ENCODE peak calls at places on chromosomes 6 and 20, in ten cellular contexts. I is lung; N is psoas muscle; G is CD8-positive, alpha-beta T cell; V is lower lobe of right lung; Y is fibroblast of the aortic adventitia; E is left ventricle myocardium inferior; P is lower leg skin; J is fibroblast of pulmonary artery; L is ascending aorta. Z is an unnamed sample.

GRCh38 chr6:141199074-141199473 is 933.7 kb upstream of the GJE1 start:
- DNase-seq in P (no peak), V (no peak), I (no peak), L (no peak), E (no peak), J (no peak), G (no peak), N (no peak), Y (no peak), Z (peak; percentile 83)

GRCh38 chr20:48238781-48239180 is 453.5 kb upstream of the SULF2 start:
- DNase-seq in P (no peak), Y (peak; percentile 5), G (no peak), E (no peak), L (no peak), I (no peak), N (no peak), J (no peak), V (no peak), Z (peak; percentile 15)

GRCh38 chr6:13278184-13278583 is 50.2 kb downstream of the TBC1D7 start:
- DNase-seq in N (no peak), E (no peak), L (no peak), Y (no peak), G (no peak), I (no peak), J (no peak), V (no peak), P (no peak), Z (no peak)

GRCh38 chr6:2970753-2971419 is 481 bp downstream of the SERPINB6 start:
- DNase-seq in L (peak; percentile 90), J (peak; percentile 49), Y (peak; percentile 43), N (peak; percentile 89), P (peak; percentile 95), I (peak; percentile 79), G (peak; percentile 61), V (peak; percentile 91), E (peak; percentile 84), Z (peak; percentile 69)

GRCh38 chr6:105890521-105891244 is 195.5 kb upstream of the PRDM1 start:
- DNase-seq in E (no peak), N (no peak), I (no peak), G (no peak), L (no peak), J (no peak), Y (no peak), V (no peak), P (no peak), Z (no peak)

GRCh38 chr6:170296423-170296745 is 5.5 kb upstream of the DLL1 start:
- DNase-seq in Y (no peak), I (no peak), P (no peak), E (no peak), J (no peak), G (no peak), V (no peak), N (no peak), L (peak; percentile 35), Z (no peak)

GRCh38 chr6:106194949-106195919 is 109.1 kb downstream of the PRDM1 start:
- DNase-seq in G (peak; percentile 22), P (no peak), Y (peak; percentile 76), L (no peak), V (no peak), N (no peak), I (no peak), E (no peak), J (peak; percentile 85), Z (peak; percentile 77)

GRCh38 chr6:40477246-40478126 is 109.7 kb downstream of the LRFN2 start:
- DNase-seq in V (no peak), I (no peak), E (no peak), N (no peak), Y (no peak), G (peak; percentile 24), L (no peak), J (no peak), P (no peak), Z (no peak)

GRCh38 chr6:41452763-41453162 is 93.4 kb upstream of the FOXP4 start:
- DNase-seq in E (no peak), L (no peak), N (no peak), I (no peak), J (no peak), G (no peak), V (no peak), P (no peak), Y (no peak), Z (no peak)

GRCh38 chr6:81987293-81987692 is 234.8 kb upstream of the TENT5A start:
- DNase-seq in N (no peak), J (peak; percentile 36), P (no peak), V (no peak), L (no peak), Y (no peak), G (no peak), I (no peak), E (no peak), Z (no peak)

GRCh38 chr6:140046030-140046632 is 671.7 kb upstream of the CITED2 start:
- DNase-seq in V (no peak), P (no peak), N (no peak), G (no peak), I (no peak), L (no peak), J (no peak), Y (no peak), E (no peak), Z (no peak)

DNA sequence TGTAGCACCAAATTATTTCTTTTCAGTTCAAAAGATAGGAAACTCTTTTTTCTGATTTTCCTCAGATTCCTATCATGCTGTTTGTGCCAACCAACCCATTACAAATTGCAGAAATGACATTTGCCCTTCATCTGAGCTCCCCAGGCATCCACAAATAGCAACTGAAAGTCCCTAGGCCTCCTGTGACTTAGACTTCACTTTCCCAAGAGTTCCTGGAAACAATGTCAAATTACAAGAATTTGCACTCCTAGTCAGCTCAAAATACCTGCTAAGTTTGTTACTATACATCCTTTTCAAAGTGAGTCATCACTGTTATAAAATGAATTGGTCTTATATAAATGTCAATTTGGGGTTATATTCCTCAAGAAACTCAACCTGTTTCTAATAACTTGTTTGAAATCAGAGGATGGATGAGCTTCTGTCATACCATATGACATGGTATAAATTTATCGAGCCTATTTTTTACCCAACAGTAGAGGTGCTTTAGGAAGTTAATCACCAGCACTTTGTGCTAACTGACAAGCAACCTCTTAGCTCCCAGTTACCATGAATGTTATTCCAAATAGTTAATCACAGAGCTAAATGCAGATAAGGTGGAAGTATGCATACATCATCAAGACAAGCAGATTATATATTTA is 256.5 kb downstream of the HACE1 start:
- DNase-seq in I (no peak), V (no peak), Y (no peak), P (no peak), G (no peak), J (no peak), E (no peak), L (no peak), N (no peak), Z (no peak)
- H3K4me3 ChIP-seq in I (no peak overlapping the region), V (no peak overlapping the region), Y (no peak overlapping the region), P (no peak overlapping the region), G (no peak overlapping the region), J (no peak overlapping the region), E (no peak overlapping the region), L (no peak overlapping the region), N (no peak overlapping the region), Z (no peak overlapping the region)

GRCh38 chr6:6760054-6760453 is 171.5 kb downstream of the LY86 start:
- DNase-seq in V (no peak), Y (no peak), E (no peak), L (no peak), I (no peak), J (no peak), N (no peak), P (no peak), G (no peak), Z (no peak)
- TF ChIP-seq CTCF in V (no peak), Y (no peak), E (no peak), L (no peak), I (no peak), J (no peak), N (no peak), P (no peak), G (no peak), Z (no peak)

DNA sequence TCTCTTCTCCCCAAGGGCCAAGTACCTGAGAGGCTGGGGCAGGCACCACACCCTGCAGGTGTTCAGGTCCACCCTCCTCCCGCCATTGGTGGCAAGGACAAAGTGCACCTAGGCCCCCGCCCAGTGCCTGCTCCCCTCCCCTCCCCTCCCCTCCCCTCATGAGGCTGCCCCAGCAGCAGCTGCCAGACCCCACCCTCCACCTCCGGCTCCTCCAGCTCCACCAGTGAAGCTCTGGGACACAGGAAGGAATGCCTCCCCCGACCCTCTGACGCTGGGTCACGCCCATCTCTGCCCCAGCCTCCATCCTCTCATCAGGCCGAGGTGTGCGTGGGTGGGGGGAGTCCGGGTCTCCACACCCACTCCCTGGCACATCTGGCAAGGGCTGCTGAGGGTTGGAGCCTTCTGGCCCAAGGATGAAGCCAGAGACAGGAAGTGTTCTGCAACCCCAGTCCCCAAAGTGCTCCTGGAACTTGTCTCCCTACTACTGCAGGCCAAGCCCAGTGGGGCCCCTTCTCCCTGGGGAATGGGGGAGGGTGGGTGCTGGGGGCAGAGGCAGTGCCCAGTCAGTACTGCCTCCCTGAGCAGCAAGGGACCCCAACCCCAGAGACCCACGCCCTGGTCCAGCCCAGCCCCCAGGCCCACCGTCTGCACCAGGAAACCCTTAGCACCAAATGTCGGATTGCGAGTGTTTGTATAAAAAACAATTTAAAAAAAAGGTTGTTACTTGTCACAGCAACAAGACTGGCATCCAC is 1.6 kb upstream of the UCKL1 start:
- DNase-seq in G (no peak), J (peak; percentile 45), E (no peak), L (no peak), V (no peak), N (no peak), P (no peak), Y (no peak), I (no peak), Z (no peak)
- H3K4me3 ChIP-seq in G (peak overlapping the region; percentile 44), J (no peak overlapping the region), E (peak overlapping the region; percentile 93), L (peak overlapping the region; percentile 74), V (peak overlapping the region; percentile 86), N (peak overlapping the region; percentile 100), P (no peak overlapping the region), Y (no peak overlapping the region), I (no peak overlapping the region), Z (no peak overlapping the region)

GRCh38 chr20:22285555-22285954 is 298.8 kb downstream of the FOXA2 start:
- DNase-seq in I (no peak), G (no peak), E (no peak), Y (no peak), J (no peak), V (no peak), L (no peak), P (no peak), N (no peak), Z (no peak)
- TF ChIP-seq CTCF in I (no peak), G (no peak), E (no peak), Y (no peak), J (no peak), V (no peak), L (no peak), P (no peak), N (no peak), Z (no peak)

GRCh38 chr6:159062965-159063364 is 18.2 kb upstream of the TAGAP start:
- DNase-seq in V (no peak), G (no peak), I (no peak), E (no peak), L (no peak), J (no peak), P (no peak), N (no peak), Y (no peak), Z (no peak)
- H3K4me3 ChIP-seq in V (no peak overlapping the region), G (peak overlapping the region; percentile 27), I (no peak overlapping the region), E (no peak overlapping the region), L (no peak overlapping the region), J (no peak overlapping the region), P (no peak overlapping the region), N (no peak overlapping the region), Y (no peak overlapping the region), Z (no peak overlapping the region)

GRCh38 chr6:5337573-5337972 is 76.3 kb downstream of the FARS2 start:
- DNase-seq in P (no peak), V (no peak), G (no peak), L (no peak), J (peak; percentile 53), Y (peak; percentile 50), N (no peak), E (no peak), I (no peak), Z (peak; percentile 74)
- TF ChIP-seq CTCF in P (no peak), V (no peak), G (no peak), L (no peak), J (no peak), Y (peak; percentile 8), N (no peak), E (no peak), I (no peak), Z (no peak)